ENCODE peak calls at places on chromosomes 4 and X, in four cellular contexts. One of them, this sample, is unnamed.

GRCh38 chr4:111537165-111537564 is 608.1 kb upstream of the FAM241A start:
- DNase-seq in T-helper 2 cell treated with Interferon-gamma antibody and Interleukin-4, amounts not matched to agents 5 μg/mL and 100 μg/mL, for 36 hours: no peak
- DNase-seq in COR-L47: no peak
- DNase-seq in tibial nerve: no peak
- DNase-seq in this sample: no peak

GRCh38 chr4:143281507-143282169 is 55.0 kb upstream of the GAB1 start:
- DNase-seq in COR-L47: no peak
- DNase-seq in tibial nerve: no peak
- DNase-seq in T-helper 2 cell treated with Interferon-gamma antibody and Interleukin-4, amounts not matched to agents 5 μg/mL and 100 μg/mL, for 36 hours: no peak
- DNase-seq in this sample: no peak

GRCh38 chr4:182085051-182085480 is 158.1 kb upstream of the TENM3 start:
- DNase-seq in T-helper 2 cell treated with Interferon-gamma antibody and Interleukin-4, amounts not matched to agents 5 μg/mL and 100 μg/mL, for 36 hours: no peak
- DNase-seq in COR-L47: no peak
- DNase-seq in tibial nerve: no peak
- DNase-seq in this sample: no peak

GRCh38 chr4:125254111-125254510 is 60.6 kb upstream of the FAT4 start:
- DNase-seq in tibial nerve: no peak
- DNase-seq in T-helper 2 cell treated with Interferon-gamma antibody and Interleukin-4, amounts not matched to agents 5 μg/mL and 100 μg/mL, for 36 hours: no peak
- DNase-seq in COR-L47: no peak
- DNase-seq in this sample: no peak

GRCh38 chr4:6502747-6503465 is 30.5 kb upstream of the PPP2R2C start:
- DNase-seq in T-helper 2 cell treated with Interferon-gamma antibody and Interleukin-4, amounts not matched to agents 5 μg/mL and 100 μg/mL, for 36 hours: no peak
- DNase-seq in COR-L47: no peak
- DNase-seq in tibial nerve: no peak
- DNase-seq in this sample: no peak

GRCh38 chr4:99790796-99791617 is 25.6 kb upstream of the DAPP1 start:
- DNase-seq in T-helper 2 cell treated with Interferon-gamma antibody and Interleukin-4, amounts not matched to agents 5 μg/mL and 100 μg/mL, for 36 hours: no peak
- DNase-seq in COR-L47: peak; percentile 88
- DNase-seq in tibial nerve: no peak
- DNase-seq in this sample: no peak

GRCh38 chrX:48802089-48802812 is 384 bp downstream of the HDAC6 start:
- DNase-seq in T-helper 2 cell treated with Interferon-gamma antibody and Interleukin-4, amounts not matched to agents 5 μg/mL and 100 μg/mL, for 36 hours: peak; percentile 75
- DNase-seq in tibial nerve: peak; percentile 71
- DNase-seq in COR-L47: peak; percentile 65
- DNase-seq in this sample: peak; percentile 80

GRCh38 chr4:74444891-74445642 is at the start of gene AREG:
- DNase-seq in tibial nerve: peak; percentile 40
- DNase-seq in T-helper 2 cell treated with Interferon-gamma antibody and Interleukin-4, amounts not matched to agents 5 μg/mL and 100 μg/mL, for 36 hours: peak; percentile 80
- DNase-seq in COR-L47: peak; percentile 61
- DNase-seq in this sample: peak; percentile 18

GRCh38 chr4:151728679-151729078 is 32.1 kb downstream of the GATB start:
- DNase-seq in T-helper 2 cell treated with Interferon-gamma antibody and Interleukin-4, amounts not matched to agents 5 μg/mL and 100 μg/mL, for 36 hours: no peak
- DNase-seq in tibial nerve: no peak
- DNase-seq in COR-L47: no peak
- DNase-seq in this sample: no peak

GRCh38 chr4:78056265-78057129 is 626 bp upstream of the FRAS1 start:
- DNase-seq in tibial nerve: peak; percentile 57
- DNase-seq in COR-L47: peak; percentile 84
- DNase-seq in T-helper 2 cell treated with Interferon-gamma antibody and Interleukin-4, amounts not matched to agents 5 μg/mL and 100 μg/mL, for 36 hours: peak; percentile 17
- DNase-seq in this sample: peak; percentile 79

GRCh38 chrX:74242050-74242449 is 61.9 kb upstream of the ZCCHC13 start:
- DNase-seq in tibial nerve: no peak
- DNase-seq in COR-L47: no peak
- DNase-seq in T-helper 2 cell treated with Interferon-gamma antibody and Interleukin-4, amounts not matched to agents 5 μg/mL and 100 μg/mL, for 36 hours: no peak
- DNase-seq in this sample: no peak